ENCODE peak calls at places on chromosomes 12 and 14, in ten cellular contexts. A is H1, U is stomach, L is HepG2, G is transverse colon, I is sigmoid colon, B is A549, K is K562, R is suprapubic skin, S is ovary. J is an unnamed sample.

GRCh38 chr14:100654025-100654813 is 67.0 kb upstream of the BEGAIN start:
- DNase-seq in A (no peak), U (no peak), L (no peak), G (no peak), I (no peak), B (no peak), K (no peak), R (no peak), S (no peak), J (no peak)

GRCh38 chr14:90419200-90419599 is 22.4 kb downstream of the CALM1 start:
- DNase-seq in A (no peak), U (peak; percentile 74), L (no peak), G (peak; percentile 60), I (peak; percentile 93), B (peak; percentile 35), K (no peak), R (peak; percentile 77), S (peak; percentile 90), J (peak; percentile 40)

GRCh38 chr12:102833687-102834435 is 83.2 kb downstream of the PAH start:
- DNase-seq in A (peak; percentile 71), U (no peak), L (no peak), G (no peak), I (no peak), B (no peak), K (no peak), R (no peak), S (no peak), J (no peak)

GRCh38 chr14:98704441-98704840 is 567.6 kb downstream of the BCL11B start:
- DNase-seq in A (no peak), U (no peak), L (no peak), G (peak; percentile 9), I (no peak), B (no peak), K (no peak), R (no peak), S (no peak), J (no peak)

GRCh38 chr12:120093592-120094355 is 22.8 kb downstream of the RAB35 start:
- DNase-seq in A (peak; percentile 86), U (no peak), L (no peak), G (no peak), I (no peak), B (no peak), K (peak; percentile 52), R (peak; percentile 73), S (no peak), J (no peak)

GRCh38 chr14:100915582-100915981 is 12.1 kb upstream of the RTL1 start:
- DNase-seq in A (no peak), U (no peak), L (no peak), G (no peak), I (no peak), B (no peak), K (no peak), R (no peak), S (no peak), J (no peak)

GRCh38 chr14:97368900-97369564 is 571.9 kb downstream of the VRK1 start:
- DNase-seq in A (no peak), U (no peak), L (no peak), G (no peak), I (no peak), B (no peak), K (no peak), R (no peak), S (no peak), J (no peak)

GRCh38 chr12:95473440-95473946 is 459 bp upstream of the METAP2 start:
- DNase-seq in A (no peak), U (peak; percentile 36), L (peak; percentile 39), G (peak; percentile 48), I (no peak), B (peak; percentile 43), K (peak; percentile 28), R (peak; percentile 65), S (peak; percentile 36), J (peak; percentile 57)

GRCh38 chr14:76056128-76056527 is 70.6 kb downstream of the IFT43 start:
- DNase-seq in A (no peak), U (no peak), L (no peak), G (no peak), I (no peak), B (peak; percentile 20), K (peak; percentile 15), R (no peak), S (no peak), J (no peak)

DNA sequence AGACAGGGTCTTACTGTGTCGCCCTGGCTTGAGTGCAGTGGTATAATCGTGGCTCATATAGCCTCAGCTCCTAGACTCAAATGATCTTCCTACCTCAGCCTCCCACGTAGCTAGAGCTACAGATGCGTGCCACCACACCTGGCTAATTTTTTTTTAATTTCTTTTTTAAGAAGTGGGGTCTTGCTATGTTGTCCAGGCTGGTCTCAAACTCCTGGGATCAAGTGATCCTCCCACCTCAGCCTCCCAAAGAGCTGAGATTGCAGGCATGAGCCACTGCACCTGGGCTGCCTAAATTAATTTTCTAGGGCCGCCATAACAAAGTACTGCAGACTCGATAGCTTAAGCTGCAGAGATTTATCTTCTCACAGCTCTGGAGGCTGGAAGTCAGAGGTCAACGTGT is 9.1 kb downstream of the LTBR start:
- DNase-seq in A (no peak), U (no peak), L (no peak), G (no peak), I (no peak), B (no peak), K (no peak), R (no peak), S (no peak), J (no peak)
- TF ChIP-seq EP300 in A (no peak), U (no peak), L (no peak), G (no peak), I (no peak), B (no peak), K (no peak), R (no peak), S (no peak), J (no peak)

GRCh38 chr12:130674676-130675075 is 41.4 kb downstream of the RIMBP2 start:
- DNase-seq in A (no peak), U (no peak), L (no peak), G (no peak), I (no peak), B (no peak), K (no peak), R (no peak), S (no peak), J (no peak)

GRCh38 chr12:130673036-130673705 is 42.9 kb downstream of the RIMBP2 start:
- DNase-seq in A (no peak), U (no peak), L (no peak), G (no peak), I (no peak), B (no peak), K (no peak), R (no peak), S (no peak), J (no peak)

GRCh38 chr12:130671556-130671955 is 44.5 kb downstream of the RIMBP2 start:
- DNase-seq in A (no peak), U (no peak), L (no peak), G (no peak), I (no peak), B (no peak), K (no peak), R (no peak), S (no peak), J (no peak)

GRCh38 chr12:130669797-130670196 is 46.3 kb downstream of the RIMBP2 start:
- DNase-seq in A (no peak), U (no peak), L (no peak), G (no peak), I (no peak), B (no peak), K (no peak), R (no peak), S (no peak), J (no peak)

GRCh38 chr12:130672122-130672825 is 43.8 kb downstream of the RIMBP2 start:
- DNase-seq in A (no peak), U (no peak), L (no peak), G (no peak), I (no peak), B (no peak), K (no peak), R (no peak), S (no peak), J (no peak)
- H3K9me3 ChIP-seq in A (peaks cover 11% of the 10 kb centered on the region), U (peaks cover 15% of the 10 kb centered on the region), L (no peaks in the 10 kb centered on the region), G (no peaks in the 10 kb centered on the region), I (no peaks in the 10 kb centered on the region), B (peaks cover 7% of the 10 kb centered on the region), K (no peaks in the 10 kb centered on the region), R (no peaks in the 10 kb centered on the region), S (no peaks in the 10 kb centered on the region), J (no peaks in the 10 kb centered on the region)

GRCh38 chr14:68139466-68140110 is 320.0 kb downstream of the RAD51B start:
- DNase-seq in A (no peak), U (no peak), L (no peak), G (no peak), I (peak; percentile 68), B (no peak), K (no peak), R (no peak), S (peak; percentile 29), J (no peak)

GRCh38 chr14:68141531-68142088 is 322.0 kb downstream of the RAD51B start:
- DNase-seq in A (no peak), U (no peak), L (no peak), G (no peak), I (no peak), B (no peak), K (no peak), R (no peak), S (no peak), J (no peak)

GRCh38 chr14:68137704-68138619 is 318.4 kb downstream of the RAD51B start:
- DNase-seq in A (peak; percentile 58), U (peak; percentile 32), L (peak; percentile 77), G (peak; percentile 36), I (peak; percentile 81), B (peak; percentile 69), K (no peak), R (peak; percentile 69), S (peak; percentile 65), J (peak; percentile 26)

GRCh38 chr14:68140801-68141200 is 321.2 kb downstream of the RAD51B start:
- DNase-seq in A (no peak), U (no peak), L (no peak), G (no peak), I (no peak), B (no peak), K (no peak), R (no peak), S (no peak), J (no peak)

DNA sequence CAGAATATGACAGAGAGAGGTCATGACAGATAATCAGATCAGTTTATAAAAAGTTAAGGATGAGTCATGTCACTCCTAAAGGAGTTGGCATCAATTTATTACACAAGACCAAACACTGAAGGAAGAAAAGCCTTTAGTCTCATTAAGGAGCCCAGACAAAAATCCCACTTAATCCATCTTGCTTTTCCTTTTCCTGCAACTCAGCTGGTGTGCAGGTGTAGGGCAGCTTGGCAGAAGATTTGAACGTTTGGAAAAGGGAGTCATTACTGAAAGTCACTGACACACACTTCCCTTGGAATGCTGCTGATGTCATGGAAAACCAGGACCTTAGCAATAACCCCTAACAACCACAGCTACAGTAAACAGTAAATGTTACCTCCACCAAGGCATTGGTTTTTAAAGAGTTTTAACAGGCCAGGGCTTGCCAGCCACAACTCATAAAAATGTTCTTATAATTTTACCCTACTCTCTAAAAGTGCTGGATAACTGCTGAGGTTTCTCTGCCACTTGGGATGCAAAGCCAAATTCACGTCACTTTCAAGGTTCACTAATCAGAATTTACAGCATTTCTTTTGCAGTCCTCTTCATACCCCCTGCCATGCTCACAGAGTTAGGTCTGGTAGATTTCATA is 320.6 kb downstream of the RAD51B start:
- DNase-seq in A (no peak), U (peak; percentile 38), L (peak; percentile 64), G (peak; percentile 59), I (peak; percentile 89), B (peak; percentile 70), K (no peak), R (peak; percentile 70), S (peak; percentile 84), J (peak; percentile 32)
- TF ChIP-seq EP300 in A (peak; percentile 64), U (peak; percentile 95), L (no peak), G (peak; percentile 99), I (peak; percentile 99), B (peak; percentile 97), K (no peak), R (peak; percentile 74), S (peak; percentile 82), J (peak; percentile 80)

GRCh38 chr12:79964100-79964627 is 29.3 kb upstream of the PPP1R12A start:
- DNase-seq in A (no peak), U (no peak), L (no peak), G (no peak), I (no peak), B (no peak), K (no peak), R (no peak), S (no peak), J (no peak)
- H3K9me3 ChIP-seq in A (no peaks in the 10 kb centered on the region), U (no peaks in the 10 kb centered on the region), L (no peaks in the 10 kb centered on the region), G (no peaks in the 10 kb centered on the region), I (no peaks in the 10 kb centered on the region), B (no peaks in the 10 kb centered on the region), K (no peaks in the 10 kb centered on the region), R (no peaks in the 10 kb centered on the region), S (no peaks in the 10 kb centered on the region), J (no peaks in the 10 kb centered on the region)